ENCODE peak calls at places on chromosomes 4 and X, in four cellular contexts. One of them, this sample, is unnamed.

GRCh38 chr4:11710484-11710883 is 281.8 kb upstream of the HS3ST1 start:
- DNase-seq in K562: no peak
- DNase-seq in HepG2: no peak
- DNase-seq in H1: no peak
- DNase-seq in this sample: no peak

GRCh38 chrX:124406294-124407013 is 60.1 kb downstream of the SH2D1A start:
- DNase-seq in K562: peak; percentile 38
- DNase-seq in H1: no peak
- DNase-seq in HepG2: peak; percentile 31
- DNase-seq in this sample: peak; percentile 68

GRCh38 chrX:120499301-120500097 is 30.4 kb upstream of the LAMP2 start:
- DNase-seq in H1: no peak
- DNase-seq in K562: no peak
- DNase-seq in HepG2: no peak
- DNase-seq in this sample: no peak

GRCh38 chr4:123856689-123857545 is 460.3 kb downstream of the SPRY1 start:
- DNase-seq in HepG2: peak; percentile 95
- DNase-seq in H1: peak; percentile 19
- DNase-seq in K562: no peak
- DNase-seq in this sample: peak; percentile 10

GRCh38 chr4:148207074-148207473 is 235.1 kb downstream of the NR3C2 start:
- DNase-seq in K562: no peak
- DNase-seq in H1: no peak
- DNase-seq in HepG2: no peak
- DNase-seq in this sample: no peak

GRCh38 chr4:182179751-182180150 is 63.5 kb upstream of the TENM3 start:
- DNase-seq in K562: no peak
- DNase-seq in H1: no peak
- DNase-seq in HepG2: no peak
- DNase-seq in this sample: no peak

GRCh38 chr4:84535901-84536300 is 36.8 kb upstream of the NKX6-1 start:
- DNase-seq in HepG2: no peak
- DNase-seq in K562: no peak
- DNase-seq in H1: no peak
- DNase-seq in this sample: no peak

GRCh38 chrX:51420610-51421009 is 75.8 kb downstream of the NUDT11 start:
- DNase-seq in HepG2: peak; percentile 5
- DNase-seq in K562: peak; percentile 17
- DNase-seq in H1: no peak
- DNase-seq in this sample: peak; percentile 43

GRCh38 chrX:34426334-34426733 is 230.8 kb downstream of the TMEM47 start:
- DNase-seq in K562: no peak
- DNase-seq in HepG2: no peak
- DNase-seq in H1: no peak
- DNase-seq in this sample: no peak

GRCh38 chr4:120071192-120071795 is 4.6 kb upstream of the MAD2L1 start:
- DNase-seq in K562: peak; percentile 19
- DNase-seq in H1: no peak
- DNase-seq in HepG2: peak; percentile 43
- DNase-seq in this sample: peak; percentile 69

GRCh38 chr4:181897935-181898334 is 345.3 kb upstream of the TENM3 start:
- DNase-seq in HepG2: no peak
- DNase-seq in H1: no peak
- DNase-seq in K562: no peak
- DNase-seq in this sample: no peak

GRCh38 chr4:168521736-168522135 is 24.9 kb downstream of the PALLD start:
- DNase-seq in K562: no peak
- DNase-seq in H1: no peak
- DNase-seq in HepG2: no peak
- DNase-seq in this sample: no peak

GRCh38 chrX:106302304-106302703 is 134.2 kb downstream of the PWWP3B start:
- DNase-seq in K562: no peak
- DNase-seq in HepG2: peak; percentile 41
- DNase-seq in H1: no peak
- DNase-seq in this sample: no peak

GRCh38 chrX:1397001-1397400 is 5.1 kb upstream of the SLC25A6 start:
- DNase-seq in HepG2: no peak
- DNase-seq in K562: no peak
- DNase-seq in H1: no peak
- DNase-seq in this sample: no peak

GRCh38 chrX:1395646-1396216 is 3.8 kb upstream of the SLC25A6 start:
- DNase-seq in H1: no peak
- DNase-seq in K562: no peak
- DNase-seq in HepG2: no peak
- DNase-seq in this sample: no peak

GRCh38 chrX:1392376-1393130 is 640 bp upstream of the SLC25A6 start:
- DNase-seq in K562: peak; percentile 48
- DNase-seq in HepG2: no peak
- DNase-seq in H1: no peak
- DNase-seq in this sample: peak; percentile 56

GRCh38 chrX:1393871-1394615 is 2.1 kb upstream of the SLC25A6 start:
- DNase-seq in HepG2: no peak
- DNase-seq in H1: no peak
- DNase-seq in K562: no peak
- DNase-seq in this sample: no peak

DNA sequence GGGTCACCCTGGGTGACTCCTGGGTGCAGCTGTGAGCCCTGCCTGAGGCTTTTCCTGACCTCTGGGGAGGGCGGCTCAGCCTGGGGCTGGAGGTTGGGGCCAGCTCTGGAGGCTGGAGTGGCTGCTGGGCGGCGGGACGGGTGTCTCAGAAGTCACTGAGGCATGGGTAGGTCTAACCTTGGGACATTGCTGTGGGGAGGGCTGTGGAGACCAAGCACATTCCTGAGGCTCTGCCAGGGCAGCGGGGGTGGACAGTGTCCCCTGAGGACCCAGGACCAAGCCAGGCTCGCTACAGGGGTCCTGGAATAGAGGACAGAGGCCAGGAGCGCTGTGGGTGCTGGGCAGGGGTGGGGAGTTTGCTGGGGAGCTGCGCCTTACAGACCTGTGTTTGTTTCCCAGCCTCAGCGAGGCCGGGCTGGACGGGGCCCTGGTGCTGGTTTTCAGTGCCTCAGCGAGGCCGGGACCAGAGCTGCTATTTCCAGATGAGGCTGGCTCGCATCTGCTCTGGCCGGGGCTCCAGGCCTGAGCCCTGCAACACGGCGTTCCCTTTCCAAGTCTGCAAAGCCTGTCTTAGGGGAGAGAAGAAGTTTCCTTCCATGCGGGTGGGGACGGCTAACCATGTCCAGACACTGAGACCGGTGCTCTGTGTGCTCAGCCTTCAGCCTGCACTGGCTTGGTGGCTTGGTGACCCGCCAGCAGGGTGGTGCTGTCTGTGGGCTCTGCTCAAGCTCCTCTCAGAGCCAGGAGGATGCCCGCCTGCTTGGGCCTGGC is 3.0 kb upstream of the SLC25A6 start:
- DNase-seq in K562: no peak
- DNase-seq in HepG2: no peak
- DNase-seq in H1: no peak
- DNase-seq in this sample: no peak
- TF ChIP-seq RAD21 in K562: no peak
- TF ChIP-seq RAD21 in HepG2: no peak
- TF ChIP-seq RAD21 in H1: no peak
- TF ChIP-seq RAD21 in this sample: no peak

GRCh38 chr4:70706516-70706915 is 15.2 kb upstream of the RUFY3 start:
- DNase-seq in K562: no peak
- DNase-seq in H1: no peak
- DNase-seq in HepG2: no peak
- DNase-seq in this sample: no peak
- H3K4me3 ChIP-seq in K562: peak overlapping the region; percentile 79
- H3K4me3 ChIP-seq in H1: no peak overlapping the region
- H3K4me3 ChIP-seq in HepG2: peak overlapping the region; percentile 72
- H3K4me3 ChIP-seq in this sample: peak overlapping the region; percentile 98

DNA sequence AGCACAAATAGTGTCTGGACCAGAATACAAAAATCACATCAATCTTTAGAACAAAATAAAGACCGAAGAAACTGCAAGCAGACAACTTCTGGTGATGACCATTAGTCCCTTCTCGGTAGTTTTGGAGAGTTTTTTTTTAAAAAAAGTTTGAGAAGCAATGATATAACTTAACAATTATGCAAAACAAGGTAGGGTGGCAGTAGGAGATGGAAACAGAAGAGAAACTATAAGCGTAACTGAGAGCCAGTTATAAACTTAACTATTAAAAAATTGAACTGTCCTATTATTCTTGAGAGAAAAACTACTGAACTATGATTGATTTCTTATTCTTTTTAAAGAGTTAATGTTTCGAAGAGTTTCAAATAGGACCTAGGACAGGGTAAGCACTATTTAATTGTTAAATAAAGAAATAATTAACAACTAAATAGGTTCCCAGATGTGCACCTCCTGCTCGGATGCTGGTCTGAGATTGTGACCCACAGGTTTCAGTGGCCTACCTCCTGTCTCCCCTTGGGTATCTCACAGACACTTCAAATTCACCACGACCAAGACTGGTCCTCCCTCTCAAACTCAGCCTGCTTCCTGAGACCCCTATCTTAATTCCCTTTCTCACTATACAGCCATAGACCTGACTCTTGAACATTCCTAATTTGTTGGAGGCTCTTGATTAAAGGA is 81.3 kb downstream of the LEF1 start:
- DNase-seq in H1: no peak
- DNase-seq in K562: no peak
- DNase-seq in HepG2: no peak
- DNase-seq in this sample: no peak
- TF ChIP-seq PHF8 in H1: no peak
- TF ChIP-seq PHF8 in K562: no peak
- TF ChIP-seq PHF8 in HepG2: no peak
- TF ChIP-seq PHF8 in this sample: no peak

GRCh38 chr4:125125256-125125655 is 189.5 kb upstream of the FAT4 start:
- DNase-seq in HepG2: no peak
- DNase-seq in H1: no peak
- DNase-seq in K562: no peak
- DNase-seq in this sample: no peak
- TF ChIP-seq RAD21 in HepG2: no peak
- TF ChIP-seq RAD21 in H1: no peak
- TF ChIP-seq RAD21 in K562: no peak
- TF ChIP-seq RAD21 in this sample: no peak

GRCh38 chrX:118654331-118654730 is 73.1 kb upstream of the IL13RA1 start:
- DNase-seq in H1: no peak
- DNase-seq in K562: no peak
- DNase-seq in HepG2: no peak
- DNase-seq in this sample: no peak
- H3K4me3 ChIP-seq in H1: no peak overlapping the region
- H3K4me3 ChIP-seq in K562: no peak overlapping the region
- H3K4me3 ChIP-seq in HepG2: no peak overlapping the region
- H3K4me3 ChIP-seq in this sample: no peak overlapping the region

GRCh38 chr4:7390366-7390765 is 44.4 kb downstream of the PSAPL1 start:
- DNase-seq in H1: no peak
- DNase-seq in K562: no peak
- DNase-seq in HepG2: no peak
- DNase-seq in this sample: no peak
- TF ChIP-seq PHF8 in H1: no peak
- TF ChIP-seq PHF8 in K562: no peak
- TF ChIP-seq PHF8 in HepG2: no peak
- TF ChIP-seq PHF8 in this sample: no peak

GRCh38 chrX:131392666-131393065 is 103.6 kb upstream of the IGSF1 start:
- DNase-seq in HepG2: no peak
- DNase-seq in H1: no peak
- DNase-seq in K562: no peak
- DNase-seq in this sample: no peak
- TF ChIP-seq RAD21 in HepG2: no peak
- TF ChIP-seq RAD21 in H1: no peak
- TF ChIP-seq RAD21 in K562: no peak
- TF ChIP-seq RAD21 in this sample: no peak

This sample was measured in A549.